ENCODE peak calls at places on chromosome 10, in eight cellular contexts. J is activated T-cell treated with anti-CD3 and anti-CD28 coated beads, Interleukin-2, amount 50 U/mL, for 72 hours; Q is hippocampal formation; R is NCI-H2081 treated with DMSO at 0.1 percent for 48 hours; Y is activated T-helper 1 cell treated with anti-CD3 and anti-CD28 coated beads, Interleukin-12 subunit alpha, Interleukin-12 subunit beta, Interleukin-2, Interleukin-4 antibody, amounts not matched to agents 30 ng/mL and 10 ng/mL and 1 ng/mL, durations not matched to agents 14 hours and 24 hours and 36 hours; K is ACHN; N is colonic mucosa; S is right atrium auricular region. G is an unnamed sample.

GRCh38 chr10:130244928-130245495 is 108.8 kb downstream of the GLRX3 start:
- DNase-seq in R (no peak), N (no peak), K (no peak), Q (no peak), S (peak), Y (no peak), J (no peak), G (no peak)

GRCh38 chr10:32980558-32981468 is 22.8 kb upstream of the ITGB1 start:
- DNase-seq in Y (peak), J (peak), R (peak), S (peak), K (peak), N (peak), Q (peak), G (peak)

GRCh38 chr10:35058686-35059085 is 31.5 kb downstream of the CUL2 start:
- DNase-seq in Y (no peak), Q (no peak), N (no peak), J (no peak), K (no peak), S (no peak), R (no peak), G (no peak)

GRCh38 chr10:1938317-1938716 is 201.0 kb upstream of the ADARB2 start:
- DNase-seq in Y (peak), J (peak), R (no peak), S (no peak), K (no peak), N (no peak), Q (no peak), G (no peak)

GRCh38 chr10:64731016-64731415 is 1209.8 kb downstream of the REEP3 start:
- DNase-seq in J (no peak), N (no peak), Y (no peak), R (no peak), Q (no peak), K (peak), S (no peak), G (no peak)

GRCh38 chr10:129580010-129580409 is 113.0 kb downstream of the MGMT start:
- DNase-seq in R (no peak), N (no peak), J (no peak), K (no peak), S (no peak), Q (no peak), Y (no peak), G (no peak)

GRCh38 chr10:127151981-127152699 is 44.3 kb downstream of the INSYN2A start:
- DNase-seq in Y (no peak), N (no peak), R (no peak), K (peak), Q (no peak), S (no peak), J (no peak), G (no peak)

GRCh38 chr10:53361936-53362335 is 589.4 kb upstream of the MBL2 start:
- DNase-seq in N (no peak), R (no peak), Y (no peak), S (no peak), K (no peak), J (no peak), Q (no peak), G (no peak)

GRCh38 chr10:5622586-5622985 is 43.8 kb downstream of the ASB13 start:
- DNase-seq in Y (no peak), J (no peak), S (no peak), K (no peak), R (no peak), N (no peak), Q (no peak), G (no peak)

GRCh38 chr10:58513189-58514101 is 773 bp downstream of the BICC1 start:
- DNase-seq in R (no peak), S (peak), Q (no peak), N (peak), J (no peak), Y (no peak), K (peak), G (peak)

GRCh38 chr10:79387974-79388850 is 40.9 kb downstream of the PPIF start:
- DNase-seq in J (peak), S (peak), K (no peak), R (no peak), Y (no peak), Q (no peak), N (peak), G (peak)

GRCh38 chr10:78575400-78575799 is 493.4 kb upstream of the ZMIZ1 start:
- DNase-seq in K (no peak), Q (no peak), J (no peak), R (no peak), Y (no peak), N (no peak), S (no peak), G (no peak)

GRCh38 chr10:125977206-125977605 is 80.8 kb downstream of the FANK1 start:
- DNase-seq in R (no peak), N (no peak), S (no peak), Q (no peak), K (no peak), J (no peak), Y (no peak), G (no peak)